ENCODE peak calls at places on chromosomes 11 and 22, in nine cellular contexts. O is K562; H is gastrocnemius medialis; U is Peyer's patch; W is stimulated activated naive B cell treated with anti-CD40 and anti-IgM and Interleukin-4, amounts not matched to agents 10 μg/mL and 1 μg/mL and 100 μg/mL, for 72 hours; T is H1; F is stimulated activated CD8-positive, alpha-beta memory T cell treated with anti-CD3 and anti-CD28 coated beads, Interleukin-15, amount 100 ng/mL, for 1 hour; I is stimulated activated CD4-positive, alpha-beta T cell treated with anti-CD3 and anti-CD28 coated beads, Interleukin-12 subunit alpha, Interleukin-12 subunit beta, amount 100 ng/mL, for 48 hours; K is cardiac fibroblast. M is an unnamed sample.
A peak's percentile ranks its signal among the peaks of the same experiment; 100 is the strongest.

GRCh38 chr11:44609028-44609782 is 43.7 kb downstream of the CD82 start:
- DNase-seq in U (peak; percentile 83), T (no peak), H (no peak), O (no peak), F (no peak), K (no peak), I (no peak), W (peak; percentile 94), M (no peak)

GRCh38 chr11:93921695-93922468 is 71.5 kb upstream of the VSTM5 start:
- DNase-seq in W (no peak), O (peak; percentile 65), U (peak; percentile 54), F (no peak), K (peak; percentile 79), I (no peak), T (peak; percentile 43), H (no peak), M (no peak)

GRCh38 chr11:1484716-1485503 is 1.7 kb downstream of the MOB2 start:
- DNase-seq in H (no peak), T (no peak), I (no peak), O (no peak), W (no peak), U (no peak), F (no peak), K (no peak), M (peak; percentile 64)

GRCh38 chr11:3052109-3052479 is 5.1 kb downstream of the CARS1 start:
- DNase-seq in F (no peak), H (no peak), W (peak; percentile 27), U (no peak), T (no peak), O (no peak), I (no peak), K (no peak), M (no peak)

GRCh38 chr22:38758276-38758945 is 2.6 kb upstream of the SUN2 start:
- DNase-seq in K (no peak), H (no peak), O (no peak), F (peak; percentile 39), U (no peak), W (peak; percentile 54), T (no peak), I (peak; percentile 46), M (no peak)

GRCh38 chr11:31050061-31050790 is 319.3 kb downstream of the DCDC1 start:
- DNase-seq in K (no peak), T (no peak), F (no peak), U (no peak), W (no peak), I (no peak), O (no peak), H (no peak), M (no peak)

GRCh38 chr11:60251485-60252207 is 8.7 kb upstream of the MS4A4E start:
- DNase-seq in K (peak; percentile 0), F (no peak), I (no peak), W (peak; percentile 30), U (peak; percentile 52), H (no peak), O (peak; percentile 37), T (no peak), M (no peak)

GRCh38 chr11:26572770-26573402 is 823 bp upstream of the MUC15 start:
- DNase-seq in O (no peak), H (no peak), W (no peak), T (no peak), K (no peak), I (no peak), F (no peak), U (no peak), M (no peak)

GRCh38 chr11:46697303-46697702 is 3.1 kb downstream of the ARHGAP1 start:
- DNase-seq in I (no peak), U (no peak), H (no peak), F (no peak), K (peak; percentile 61), W (no peak), O (no peak), T (no peak), M (no peak)

GRCh38 chr22:29767289-29768051 is at the start of gene UQCR10:
- DNase-seq in H (peak; percentile 78), U (peak; percentile 97), T (peak; percentile 59), K (peak; percentile 94), I (peak; percentile 88), F (peak; percentile 85), O (peak; percentile 91), W (peak; percentile 88), M (peak; percentile 99)

GRCh38 chr22:27213766-27214581 is 556.6 kb downstream of the MIAT start:
- DNase-seq in W (no peak), I (no peak), U (peak; percentile 65), F (no peak), H (peak; percentile 13), K (peak; percentile 93), O (no peak), T (no peak), M (peak; percentile 88)

GRCh38 chr11:80188228-80188627 is 747.4 kb upstream of the TENM4 start:
- DNase-seq in I (no peak), W (no peak), O (no peak), H (no peak), T (no peak), K (no peak), F (no peak), U (no peak), M (no peak)

GRCh38 chr11:62805991-62806441 is 776 bp upstream of the NXF1 start:
- DNase-seq in I (no peak), W (no peak), H (no peak), U (no peak), F (no peak), K (no peak), O (peak; percentile 50), T (no peak), M (no peak)

GRCh38 chr22:31829505-31829904 is 75.7 kb downstream of the DEPDC5 start:
- DNase-seq in U (peak; percentile 50), W (peak; percentile 29), K (peak; percentile 83), T (no peak), H (no peak), O (peak; percentile 34), F (no peak), I (peak; percentile 50), M (no peak)

M was measured in Right ventricle myocardium inferior.